ENCODE peak calls at places on chromosomes 2 and 18, in six cellular contexts. K, D, L, O, R and N are unnamed samples.

GRCh38 chr2:64328415-64328722 is 125.6 kb upstream of the LGALSL start:
- DNase-seq in O (no peak), L (no peak), D (no peak), K (no peak), R (no peak), N (no peak)

GRCh38 chr18:9333441-9334350 is 877 bp upstream of the TWSG1 start:
- DNase-seq in L (peak; percentile 15), O (peak; percentile 18), D (no peak), R (no peak), K (no peak), N (peak; percentile 18)

GRCh38 chr2:148936857-148937450 is 61.9 kb downstream of the KIF5C start:
- DNase-seq in O (no peak), D (no peak), R (no peak), K (no peak), L (no peak), N (no peak)

GRCh38 chr18:40346146-40346545 is 1608.9 kb upstream of the PIK3C3 start:
- DNase-seq in R (no peak), O (no peak), D (no peak), K (no peak), L (no peak), N (no peak)

GRCh38 chr2:12167525-12168317 is 421.3 kb downstream of the LPIN1 start:
- DNase-seq in L (peak; percentile 9), D (no peak), R (no peak), O (no peak), K (peak; percentile 26), N (no peak)

GRCh38 chr2:147760984-147761383 is 83.8 kb upstream of the ACVR2A start:
- DNase-seq in R (no peak), L (no peak), K (no peak), D (no peak), O (no peak), N (no peak)

GRCh38 chr18:34867520-34867919 is 157.4 kb downstream of the DTNA start:
- DNase-seq in O (no peak), D (no peak), R (no peak), K (peak; percentile 41), L (peak; percentile 46), N (no peak)

GRCh38 chr18:77208969-77209368 is 40.7 kb upstream of the GALR1 start:
- DNase-seq in R (no peak), L (no peak), O (peak; percentile 42), K (peak; percentile 52), D (no peak), N (no peak)

GRCh38 chr2:219475278-219475677 is 23.4 kb upstream of the GMPPA start:
- DNase-seq in D (no peak), R (no peak), O (no peak), L (no peak), K (no peak), N (no peak)

GRCh38 chr2:105179469-105180372 is 61.8 kb upstream of the GPR45 start:
- DNase-seq in D (no peak), L (no peak), R (peak; percentile 21), O (peak; percentile 53), K (peak; percentile 18), N (peak; percentile 69)

GRCh38 chr2:142234701-142235100 is 103.9 kb upstream of the LRP1B start:
- DNase-seq in O (no peak), D (no peak), R (no peak), K (no peak), L (no peak), N (no peak)

GRCh38 chr2:120303177-120303576 is 42.8 kb upstream of the INHBB start:
- DNase-seq in K (no peak), R (no peak), L (no peak), D (no peak), O (no peak), N (no peak)

GRCh38 chr2:120307482-120307881 is 38.5 kb upstream of the INHBB start:
- DNase-seq in L (no peak), O (no peak), K (no peak), D (no peak), R (no peak), N (no peak)

GRCh38 chr2:120306091-120306490 is 39.8 kb upstream of the INHBB start:
- DNase-seq in L (no peak), K (no peak), D (no peak), R (no peak), O (no peak), N (no peak)

GRCh38 chr2:120308038-120308910 is 37.7 kb upstream of the INHBB start:
- DNase-seq in O (no peak), D (no peak), K (no peak), L (no peak), R (no peak), N (no peak)

DNA sequence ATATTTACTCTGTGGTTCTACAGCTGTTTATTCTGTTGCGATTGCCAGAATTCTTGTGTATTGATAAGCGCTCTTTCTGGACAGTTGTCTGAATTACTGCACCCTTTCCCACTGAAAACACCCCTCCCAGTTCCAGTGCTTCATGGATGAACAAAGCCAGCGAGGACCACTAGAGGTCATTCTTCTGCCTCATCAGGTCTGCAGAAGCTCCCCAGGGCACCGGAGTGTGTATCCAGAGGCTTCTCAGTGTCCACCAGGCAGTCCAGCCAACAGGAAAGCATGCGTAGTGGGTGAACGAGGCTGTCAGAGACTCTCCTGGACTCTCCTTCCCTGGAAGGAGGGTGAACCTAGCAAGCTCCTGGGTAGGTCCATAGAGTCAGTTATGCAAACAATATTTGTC is 40.6 kb upstream of the INHBB start:
- DNase-seq in L (no peak), D (no peak), O (no peak), K (no peak), R (no peak), N (no peak)
- TF ChIP-seq CTCF in L (peak; percentile 43), D (no peak), O (peak; percentile 23), K (peak; percentile 31), R (peak; percentile 52), N (no peak)

DNA sequence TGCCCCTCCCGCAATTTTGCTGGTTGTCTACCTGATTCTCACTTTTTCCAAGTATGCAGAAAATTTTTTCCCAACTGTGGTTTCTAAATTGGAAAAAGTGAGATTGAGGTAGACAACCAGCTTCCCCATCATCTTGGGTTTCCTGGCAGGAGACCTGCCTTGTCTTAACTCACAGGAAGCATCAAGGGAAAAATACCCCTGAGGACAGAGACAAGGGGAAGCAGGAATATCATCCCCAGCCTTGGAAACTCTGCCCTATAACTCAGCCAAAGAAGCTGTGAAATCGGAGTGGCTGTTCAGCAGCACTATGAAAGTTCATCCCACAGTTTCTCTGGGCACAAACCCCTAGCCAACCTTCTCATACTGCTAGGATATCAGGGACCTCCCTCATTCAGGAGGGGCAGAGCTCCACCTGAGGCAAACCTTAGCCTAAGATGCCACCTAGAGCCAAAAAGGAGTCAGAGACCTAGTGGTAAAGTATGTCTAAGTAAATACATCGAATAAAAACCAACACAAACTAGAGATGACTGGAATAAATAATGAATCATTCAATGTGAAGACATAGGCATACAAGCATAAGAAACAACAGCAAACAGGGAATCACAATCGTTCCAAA is 68.2 kb downstream of the ZSWIM2 start:
- DNase-seq in K (no peak), L (peak; percentile 43), O (no peak), D (no peak), R (no peak), N (peak; percentile 26)
- TF ChIP-seq CTCF in K (no peak), L (peak; percentile 81), O (no peak), D (no peak), R (no peak), N (no peak)

DNA sequence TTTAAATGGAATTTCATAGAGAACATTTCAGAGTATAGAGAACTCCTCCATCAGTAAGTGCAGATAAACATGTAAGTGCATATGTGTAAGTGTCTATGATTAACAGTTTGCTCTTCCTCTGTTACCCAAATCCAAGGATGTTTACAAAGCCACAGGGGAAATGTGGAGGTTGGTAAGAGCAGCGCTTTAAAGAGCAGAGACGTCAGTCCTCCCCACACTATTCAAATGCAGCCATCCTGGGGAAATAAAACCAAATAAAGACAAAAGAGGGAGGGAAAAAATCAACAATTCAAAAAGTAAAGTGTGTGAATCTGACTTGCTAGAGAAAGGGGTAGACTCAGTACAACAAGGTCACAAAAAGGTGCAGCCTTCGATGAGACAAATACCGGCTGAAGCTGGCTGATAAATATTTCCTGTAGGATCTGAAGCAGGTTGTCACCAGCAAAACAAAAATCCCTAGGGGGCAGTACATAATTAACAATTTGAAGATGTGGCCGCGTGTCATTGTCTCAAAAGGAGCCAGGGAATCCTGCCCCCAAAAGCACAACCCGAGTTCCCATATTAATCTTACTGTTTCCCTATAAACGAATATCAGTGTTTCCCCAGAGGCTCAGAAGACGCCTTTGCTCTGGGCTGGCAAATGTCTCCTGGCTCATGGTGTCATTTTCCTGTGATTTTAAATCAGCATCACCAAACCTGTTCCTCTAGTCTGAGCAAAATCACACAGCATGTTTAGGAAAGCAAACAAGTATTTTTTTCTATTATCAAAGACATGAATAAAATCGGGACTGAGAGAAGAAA is 216.5 kb downstream of the CDCA7 start:
- DNase-seq in L (no peak), R (no peak), D (no peak), O (no peak), K (no peak), N (peak; percentile 34)
- TF ChIP-seq CTCF in L (peak; percentile 23), R (peak; percentile 45), D (no peak), O (peak; percentile 41), K (peak; percentile 38), N (peak; percentile 75)

GRCh38 chr2:167190053-167190452 is 301.8 kb downstream of the XIRP2 start:
- DNase-seq in R (no peak), D (no peak), O (no peak), L (no peak), K (peak; percentile 63), N (no peak)

GRCh38 chr2:167187049-167187727 is 298.9 kb downstream of the XIRP2 start:
- DNase-seq in O (no peak), L (no peak), K (peak; percentile 8), D (no peak), R (no peak), N (no peak)

GRCh38 chr2:167188596-167188967 is 300.3 kb downstream of the XIRP2 start:
- DNase-seq in R (no peak), D (no peak), K (no peak), O (no peak), L (no peak), N (no peak)

GRCh38 chr2:167186465-167186864 is 298.2 kb downstream of the XIRP2 start:
- DNase-seq in K (no peak), L (no peak), D (no peak), O (no peak), R (no peak), N (no peak)

DNA sequence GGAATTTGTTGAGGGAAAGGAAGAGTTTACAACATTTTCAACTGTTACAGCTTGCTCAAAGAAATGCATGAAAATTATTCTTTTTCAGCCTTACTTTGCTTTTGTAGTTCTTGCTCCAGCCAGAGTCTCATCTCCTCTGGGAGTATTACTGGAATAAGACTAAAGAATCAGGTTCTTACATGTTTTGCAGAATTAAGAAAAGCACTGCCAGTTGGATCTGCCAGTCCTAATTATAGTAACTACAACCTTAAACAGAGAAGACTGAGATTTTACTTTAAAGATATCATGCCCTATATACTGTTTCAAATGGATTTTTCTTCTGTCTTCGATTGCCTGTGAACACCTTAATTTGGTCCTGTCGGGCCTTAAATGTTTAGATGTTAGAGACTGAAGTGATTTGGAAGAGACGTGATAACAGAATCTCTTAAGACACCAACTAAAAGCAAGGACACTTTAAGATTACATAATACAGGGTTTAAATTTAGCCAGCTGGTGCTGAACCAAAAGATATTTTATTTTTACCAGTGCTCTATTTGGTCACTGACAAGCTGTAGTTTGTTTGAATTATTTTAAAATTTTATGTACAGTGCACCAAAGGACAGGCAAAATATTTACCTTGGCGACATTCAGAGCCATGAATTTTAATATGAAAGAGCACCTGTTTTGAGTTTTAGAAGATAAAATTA is 299.8 kb downstream of the XIRP2 start:
- DNase-seq in O (no peak), K (no peak), D (no peak), L (no peak), R (no peak), N (no peak)
- TF ChIP-seq CTCF in O (no peak), K (no peak), D (no peak), L (no peak), R (no peak), N (no peak)